ENCODE peak calls at places on chromosomes 1 and 21, in four cellular contexts. One of them, this sample, is unnamed.

GRCh38 chr1:226425431-226426031 is 17.6 kb upstream of the PARP1 start:
- DNase-seq in upper lobe of left lung: no peak
- DNase-seq in heart left ventricle: no peak
- DNase-seq in DND-41: peak; percentile 79
- DNase-seq in this sample: no peak

GRCh38 chr1:5943373-5944068 is 48.7 kb downstream of the NPHP4 start:
- DNase-seq in upper lobe of left lung: no peak
- DNase-seq in heart left ventricle: no peak
- DNase-seq in DND-41: no peak
- DNase-seq in this sample: no peak

GRCh38 chr1:203557958-203558760 is 64.2 kb downstream of the OPTC start:
- DNase-seq in upper lobe of left lung: no peak
- DNase-seq in heart left ventricle: peak; percentile 56
- DNase-seq in DND-41: no peak
- DNase-seq in this sample: no peak

GRCh38 chr1:248853023-248853422 is 5.9 kb downstream of the ZNF692 start:
- DNase-seq in upper lobe of left lung: no peak
- DNase-seq in heart left ventricle: no peak
- DNase-seq in DND-41: no peak
- DNase-seq in this sample: no peak

GRCh38 chr1:223794040-223794880 is 51.5 kb downstream of the TP53BP2 start:
- DNase-seq in upper lobe of left lung: no peak
- DNase-seq in heart left ventricle: no peak
- DNase-seq in DND-41: no peak
- DNase-seq in this sample: no peak

GRCh38 chr1:9125325-9125724 is 3.6 kb downstream of the GPR157 start:
- DNase-seq in upper lobe of left lung: no peak
- DNase-seq in heart left ventricle: no peak
- DNase-seq in DND-41: peak; percentile 79
- DNase-seq in this sample: no peak

GRCh38 chr1:19414490-19414889 is 70.8 kb downstream of the CAPZB start:
- DNase-seq in upper lobe of left lung: no peak
- DNase-seq in heart left ventricle: no peak
- DNase-seq in DND-41: no peak
- DNase-seq in this sample: no peak

GRCh38 chr1:96698332-96698983 is 23.1 kb upstream of the PTBP2 start:
- DNase-seq in upper lobe of left lung: no peak
- DNase-seq in heart left ventricle: no peak
- DNase-seq in DND-41: no peak
- DNase-seq in this sample: no peak

GRCh38 chr1:173213665-173214064 is 6.5 kb upstream of the TNFSF4 start:
- DNase-seq in upper lobe of left lung: no peak
- DNase-seq in heart left ventricle: no peak
- DNase-seq in DND-41: no peak
- DNase-seq in this sample: no peak

DNA sequence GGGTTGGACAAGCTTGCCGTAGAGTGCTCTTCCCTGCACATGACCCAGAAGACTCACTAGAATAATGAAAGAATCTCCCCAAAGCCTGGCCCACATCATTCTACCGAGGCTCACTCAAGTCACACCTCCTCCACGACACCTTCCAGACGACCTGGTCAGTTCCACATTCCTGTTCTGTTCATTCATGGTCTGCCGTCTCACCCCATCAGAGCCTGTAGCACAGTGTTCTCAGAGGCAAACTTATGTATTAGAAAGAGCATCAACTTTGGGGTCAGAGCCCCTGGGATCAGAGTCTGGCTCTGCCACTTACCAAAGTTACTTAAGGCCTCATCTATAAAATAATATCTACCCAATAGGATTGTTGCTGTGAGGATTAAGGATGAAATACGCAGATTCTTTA is 7.5 kb downstream of the OLFML3 start:
- DNase-seq in upper lobe of left lung: no peak
- DNase-seq in heart left ventricle: no peak
- DNase-seq in DND-41: no peak
- DNase-seq in this sample: no peak
- H3K9me3 ChIP-seq in upper lobe of left lung: no peaks in the 10 kb centered on the region
- H3K9me3 ChIP-seq in heart left ventricle: no peaks in the 10 kb centered on the region
- H3K9me3 ChIP-seq in DND-41: peaks cover 2% of the 10 kb centered on the region
- H3K9me3 ChIP-seq in this sample: no peaks in the 10 kb centered on the region

GRCh38 chr1:13593511-13594131 is 10.0 kb downstream of the PDPN start:
- DNase-seq in upper lobe of left lung: no peak
- DNase-seq in heart left ventricle: peak; percentile 34
- DNase-seq in DND-41: no peak
- DNase-seq in this sample: no peak

GRCh38 chr1:13589403-13589802 is 5.8 kb downstream of the PDPN start:
- DNase-seq in upper lobe of left lung: no peak
- DNase-seq in heart left ventricle: no peak
- DNase-seq in DND-41: no peak
- DNase-seq in this sample: no peak

GRCh38 chr1:13588946-13589345 is 5.3 kb downstream of the PDPN start:
- DNase-seq in upper lobe of left lung: no peak
- DNase-seq in heart left ventricle: no peak
- DNase-seq in DND-41: no peak
- DNase-seq in this sample: no peak

GRCh38 chr1:13587256-13588030 is 3.8 kb downstream of the PDPN start:
- DNase-seq in upper lobe of left lung: no peak
- DNase-seq in heart left ventricle: no peak
- DNase-seq in DND-41: no peak
- DNase-seq in this sample: no peak

GRCh38 chr1:13590486-13590885 is 6.9 kb downstream of the PDPN start:
- DNase-seq in upper lobe of left lung: no peak
- DNase-seq in heart left ventricle: no peak
- DNase-seq in DND-41: no peak
- DNase-seq in this sample: no peak
- H3K9me3 ChIP-seq in upper lobe of left lung: no peaks in the 10 kb centered on the region
- H3K9me3 ChIP-seq in heart left ventricle: no peaks in the 10 kb centered on the region
- H3K9me3 ChIP-seq in DND-41: no peaks in the 10 kb centered on the region
- H3K9me3 ChIP-seq in this sample: no peaks in the 10 kb centered on the region

DNA sequence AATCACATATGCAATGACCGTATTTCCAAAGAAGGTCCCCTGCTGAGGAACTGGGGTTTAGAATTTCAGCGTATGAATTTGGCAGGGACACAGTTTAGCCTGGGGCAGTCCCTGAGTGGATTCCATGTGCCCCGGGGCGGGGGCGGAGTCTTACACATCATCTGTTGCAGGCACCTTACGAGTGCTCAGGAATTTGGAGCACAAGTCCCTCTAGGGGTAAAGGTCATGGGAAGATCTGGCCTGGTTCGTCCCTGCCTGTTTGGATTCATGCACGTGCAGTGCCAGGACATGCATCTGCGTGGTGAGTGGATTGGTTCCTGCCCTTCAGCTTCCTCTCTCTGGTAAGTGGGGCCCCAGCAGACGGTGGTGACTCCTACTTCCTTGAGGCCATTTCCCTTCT is 208.3 kb upstream of the C1orf174 start:
- DNase-seq in upper lobe of left lung: no peak
- DNase-seq in heart left ventricle: no peak
- DNase-seq in DND-41: no peak
- DNase-seq in this sample: no peak
- H3K9me3 ChIP-seq in upper lobe of left lung: no peaks in the 10 kb centered on the region
- H3K9me3 ChIP-seq in heart left ventricle: no peaks in the 10 kb centered on the region
- H3K9me3 ChIP-seq in DND-41: no peaks in the 10 kb centered on the region
- H3K9me3 ChIP-seq in this sample: no peaks in the 10 kb centered on the region

DNA sequence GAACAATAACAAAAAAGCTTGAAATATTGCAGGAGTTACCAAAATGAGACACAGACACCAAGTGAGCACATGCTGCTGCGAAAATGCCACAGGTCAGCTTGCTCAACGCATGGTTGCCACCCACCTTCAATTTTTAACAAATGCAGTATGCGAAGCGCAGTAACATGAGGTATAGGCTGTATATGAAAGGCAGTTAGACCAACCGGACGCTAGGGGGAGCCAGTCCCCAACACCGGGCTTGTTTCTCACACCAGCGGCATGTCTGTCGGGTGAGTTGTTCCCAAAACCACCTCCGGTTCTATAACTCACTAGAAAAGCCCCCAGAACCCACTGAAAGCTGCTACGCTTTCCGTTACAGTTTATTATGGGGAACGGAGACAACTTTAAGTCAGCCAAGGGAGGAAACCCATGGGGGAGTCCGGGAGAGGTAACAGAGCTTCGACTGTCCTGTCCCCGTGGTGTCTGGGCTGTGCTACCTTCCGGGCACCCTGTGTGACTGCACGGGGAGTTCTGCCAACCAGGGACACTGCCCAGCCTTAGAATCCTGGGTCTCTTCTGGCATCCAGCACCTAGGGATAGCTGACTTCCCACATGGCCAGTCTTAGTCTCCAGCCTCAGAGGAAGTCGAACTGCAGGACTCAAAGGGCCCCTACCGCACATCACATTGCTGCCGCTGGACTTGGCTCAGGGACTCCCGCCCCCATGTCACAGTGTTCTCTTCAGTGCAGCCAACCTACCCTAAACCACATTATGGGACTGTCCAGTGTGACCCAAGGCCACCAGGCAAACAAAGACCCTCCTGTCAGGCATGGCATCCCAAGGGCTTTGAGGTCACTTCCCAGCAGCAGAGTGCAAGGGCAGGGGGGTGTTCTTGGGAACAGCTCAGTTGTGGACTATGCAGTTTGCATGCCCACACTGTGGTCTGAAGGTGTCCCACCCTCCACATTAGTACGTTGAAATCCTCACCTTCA is 14.0 kb downstream of the RNF187 start:
- DNase-seq in upper lobe of left lung: no peak
- DNase-seq in heart left ventricle: peak; percentile 78
- DNase-seq in DND-41: peak; percentile 90
- DNase-seq in this sample: peak; percentile 67
- H3K9me3 ChIP-seq in upper lobe of left lung: no peaks in the 10 kb centered on the region
- H3K9me3 ChIP-seq in heart left ventricle: no peaks in the 10 kb centered on the region
- H3K9me3 ChIP-seq in DND-41: no peaks in the 10 kb centered on the region
- H3K9me3 ChIP-seq in this sample: no peaks in the 10 kb centered on the region

DNA sequence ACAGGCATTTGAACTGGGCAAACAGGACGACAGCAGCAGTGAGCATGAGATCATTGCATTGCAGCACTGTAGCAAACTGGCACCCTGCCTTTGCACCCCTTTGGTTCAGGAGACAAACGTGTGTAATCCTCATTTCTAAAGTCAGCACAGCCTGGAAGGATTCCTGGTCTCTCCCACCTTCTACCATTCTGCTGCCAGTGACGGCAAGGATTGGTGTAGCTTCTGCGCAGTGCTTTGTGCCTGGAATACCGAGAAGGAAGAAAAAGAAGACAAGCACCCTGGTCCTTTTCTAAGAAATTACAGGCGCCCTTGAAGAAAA is 805.3 kb downstream of the USP25 start:
- DNase-seq in upper lobe of left lung: no peak
- DNase-seq in heart left ventricle: peak; percentile 83
- DNase-seq in DND-41: no peak
- DNase-seq in this sample: no peak
- H3K9me3 ChIP-seq in upper lobe of left lung: no peaks in the 10 kb centered on the region
- H3K9me3 ChIP-seq in heart left ventricle: no peaks in the 10 kb centered on the region
- H3K9me3 ChIP-seq in DND-41: no peaks in the 10 kb centered on the region
- H3K9me3 ChIP-seq in this sample: no peaks in the 10 kb centered on the region

GRCh38 chr1:59195151-59195550 is 101.7 kb upstream of the FGGY start:
- DNase-seq in upper lobe of left lung: no peak
- DNase-seq in heart left ventricle: no peak
- DNase-seq in DND-41: no peak
- DNase-seq in this sample: no peak
- H3K9me3 ChIP-seq in upper lobe of left lung: no peaks in the 10 kb centered on the region
- H3K9me3 ChIP-seq in heart left ventricle: no peaks in the 10 kb centered on the region
- H3K9me3 ChIP-seq in DND-41: no peaks in the 10 kb centered on the region
- H3K9me3 ChIP-seq in this sample: no peaks in the 10 kb centered on the region